ENCODE peak calls at places on chromosomes 11 and 22, in seven cellular contexts. Y is CD4-positive, alpha-beta T cell; N is body of pancreas; O is cardiac fibroblast; D is endothelial cell; E is lower leg skin; T is coronary artery. V is an unnamed sample.
A peak's percentile ranks its signal among the peaks of the same experiment; 100 is the strongest.

GRCh38 chr22:50523458-50523805 is 2.0 kb downstream of the SCO2 start:
- DNase-seq in Y (no peak), N (no peak), O (no peak), D (no peak), E (no peak), T (no peak), V (no peak)

GRCh38 chr11:47425611-47426010 is 628 bp downstream of the PSMC3 start:
- DNase-seq in Y (no peak), N (no peak), O (no peak), D (no peak), E (no peak), T (no peak), V (no peak)

GRCh38 chr11:134599180-134599810 is 187.3 kb upstream of the B3GAT1 start:
- DNase-seq in Y (no peak), N (no peak), O (no peak), D (no peak), E (no peak), T (peak; percentile 11), V (no peak)

GRCh38 chr22:20227363-20227762 is 40.8 kb downstream of the RTN4R start:
- DNase-seq in Y (no peak), N (peak; percentile 84), O (no peak), D (no peak), E (no peak), T (no peak), V (no peak)

GRCh38 chr22:20959578-20960461 is 7.2 kb upstream of the AIFM3 start:
- DNase-seq in Y (no peak), N (no peak), O (no peak), D (no peak), E (no peak), T (no peak), V (no peak)

GRCh38 chr11:58813693-58814092 is 30.8 kb downstream of the GLYATL2 start:
- DNase-seq in Y (no peak), N (no peak), O (no peak), D (no peak), E (no peak), T (no peak), V (no peak)

GRCh38 chr11:8252946-8253345 is 10.7 kb downstream of the LMO1 start:
- DNase-seq in Y (no peak), N (no peak), O (no peak), D (no peak), E (no peak), T (no peak), V (no peak)

GRCh38 chr22:29626497-29627195 is 23.2 kb downstream of the NF2 start:
- DNase-seq in Y (no peak), N (no peak), O (peak; percentile 81), D (no peak), E (no peak), T (no peak), V (no peak)

GRCh38 chr11:45665206-45665932 is at the start of gene CHST1:
- DNase-seq in Y (no peak), N (peak; percentile 73), O (peak; percentile 65), D (peak; percentile 44), E (no peak), T (no peak), V (peak; percentile 70)

GRCh38 chr11:67373916-67374570 is 645 bp upstream of the CLCF1 start:
- DNase-seq in Y (no peak), N (peak; percentile 87), O (peak; percentile 97), D (peak; percentile 85), E (peak; percentile 77), T (peak; percentile 94), V (peak; percentile 53)

GRCh38 chr11:437228-437870 is 4.5 kb downstream of the ANO9 start:
- DNase-seq in Y (no peak), N (no peak), O (no peak), D (no peak), E (no peak), T (no peak), V (no peak)

GRCh38 chr11:111913031-111913861 is 712 bp downstream of the HSPB2 start:
- DNase-seq in Y (no peak), N (no peak), O (peak; percentile 38), D (no peak), E (no peak), T (peak; percentile 82), V (no peak)

GRCh38 chr11:76148941-76149613 is 57.2 kb downstream of the WNT11 start:
- DNase-seq in Y (no peak), N (no peak), O (no peak), D (no peak), E (no peak), T (no peak), V (no peak)

GRCh38 chr11:120350637-120351036 is 14.4 kb downstream of the ARHGEF12 start:
- DNase-seq in Y (no peak), N (no peak), O (no peak), D (no peak), E (no peak), T (no peak), V (no peak)

GRCh38 chr22:49497266-49497665 is 330.4 kb downstream of the BRD1 start:
- DNase-seq in Y (no peak), N (no peak), O (no peak), D (no peak), E (no peak), T (no peak), V (no peak)

GRCh38 chr11:119130662-119131061 is 9.3 kb downstream of the HINFP start:
- DNase-seq in Y (no peak), N (no peak), O (peak; percentile 69), D (no peak), E (no peak), T (no peak), V (no peak)

GRCh38 chr11:133681901-133682300 is 149.6 kb upstream of the OPCML start:
- DNase-seq in Y (no peak), N (no peak), O (no peak), D (peak; percentile 8), E (no peak), T (no peak), V (no peak)

GRCh38 chr11:42727879-42728278 is 583.9 kb upstream of the API5 start:
- DNase-seq in Y (no peak), N (no peak), O (no peak), D (no peak), E (no peak), T (no peak), V (no peak)

GRCh38 chr11:14357843-14358728 is 897 bp downstream of the RRAS2 start:
- DNase-seq in Y (no peak), N (peak; percentile 70), O (peak; percentile 71), D (peak; percentile 74), E (no peak), T (peak; percentile 79), V (peak; percentile 43)

GRCh38 chr11:122748968-122749687 is 89.2 kb upstream of the CRTAM start:
- DNase-seq in Y (peak; percentile 12), N (peak; percentile 13), O (peak; percentile 87), D (no peak), E (peak; percentile 54), T (no peak), V (no peak)

GRCh38 chr22:40499187-40499753 is 128.9 kb downstream of the SGSM3 start:
- DNase-seq in Y (no peak), N (peak; percentile 30), O (peak; percentile 96), D (no peak), E (no peak), T (no peak), V (no peak)

GRCh38 chr22:37199839-37200161 is 11.8 kb upstream of the C1QTNF6 start:
- DNase-seq in Y (no peak), N (peak; percentile 49), O (no peak), D (no peak), E (no peak), T (no peak), V (no peak)
- TF ChIP-seq CTCF in Y (no peak), N (no peak), O (no peak), D (peak; percentile 33), E (no peak), T (no peak), V (peak; percentile 16)

GRCh38 chr11:43988040-43988793 is 45.8 kb downstream of the C11orf96 start:
- DNase-seq in Y (no peak), N (no peak), O (peak; percentile 45), D (no peak), E (no peak), T (peak; percentile 56), V (no peak)
- TF ChIP-seq CTCF in Y (no peak), N (no peak), O (peak; percentile 56), D (no peak), E (no peak), T (no peak), V (peak; percentile 41)

GRCh38 chr22:31495343-31495742 is 993 bp upstream of the SFI1 start:
- DNase-seq in Y (no peak), N (no peak), O (no peak), D (no peak), E (no peak), T (no peak), V (no peak)

GRCh38 chr22:31496735-31497146 is 405 bp downstream of the SFI1 start:
- DNase-seq in Y (peak; percentile 41), N (no peak), O (no peak), D (peak; percentile 14), E (no peak), T (peak; percentile 74), V (no peak)

GRCh38 chr22:31492151-31492550 is 2.5 kb upstream of the EIF4ENIF1 start:
- DNase-seq in Y (no peak), N (no peak), O (no peak), D (no peak), E (no peak), T (no peak), V (no peak)

GRCh38 chr22:31497148-31497938 is 1.0 kb downstream of the SFI1 start:
- DNase-seq in Y (peak; percentile 41), N (no peak), O (no peak), D (no peak), E (no peak), T (no peak), V (no peak)

DNA sequence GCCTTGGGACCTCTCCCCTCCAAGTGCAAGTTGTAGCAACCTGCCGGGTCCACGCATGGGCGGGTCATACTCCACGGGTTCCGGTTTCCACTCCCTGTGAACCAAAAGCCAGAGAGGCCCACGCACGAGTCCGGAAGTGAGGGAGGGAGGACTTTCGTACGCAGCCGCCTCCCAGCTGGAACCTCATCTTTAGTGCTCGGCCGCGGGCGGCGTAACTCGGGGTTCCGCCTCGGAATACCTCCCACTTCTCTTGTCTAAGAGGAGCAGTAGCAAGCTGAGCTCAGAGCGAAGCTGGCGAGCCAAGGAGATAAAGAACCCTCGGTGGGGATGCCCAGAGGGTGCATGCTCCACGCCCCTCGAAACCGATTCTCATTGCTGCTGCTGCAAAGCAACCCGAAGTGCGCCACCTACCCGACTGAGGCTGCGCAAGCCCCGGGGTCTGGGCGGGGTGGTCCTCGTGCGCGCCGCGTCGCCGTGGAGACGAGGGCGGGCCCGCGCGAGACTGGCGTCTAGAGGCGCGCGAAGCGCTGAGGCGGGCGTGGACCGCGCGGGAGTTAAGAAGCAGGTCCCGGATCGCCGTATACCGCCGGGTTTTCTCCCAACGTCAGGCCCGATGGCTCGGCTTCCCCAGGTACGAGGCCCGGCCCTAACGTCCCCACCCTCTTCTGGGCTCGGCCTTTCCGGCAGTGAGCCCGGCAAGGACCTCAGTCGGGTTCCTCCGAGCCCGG is at the start of gene SFI1:
- DNase-seq in Y (peak; percentile 94), N (peak; percentile 91), O (peak; percentile 92), D (peak; percentile 89), E (peak; percentile 88), T (peak; percentile 92), V (peak; percentile 93)
- TF ChIP-seq CTCF in Y (peak; percentile 37), N (peak; percentile 30), O (peak; percentile 37), D (no peak), E (no peak), T (no peak), V (peak; percentile 45)

DNA sequence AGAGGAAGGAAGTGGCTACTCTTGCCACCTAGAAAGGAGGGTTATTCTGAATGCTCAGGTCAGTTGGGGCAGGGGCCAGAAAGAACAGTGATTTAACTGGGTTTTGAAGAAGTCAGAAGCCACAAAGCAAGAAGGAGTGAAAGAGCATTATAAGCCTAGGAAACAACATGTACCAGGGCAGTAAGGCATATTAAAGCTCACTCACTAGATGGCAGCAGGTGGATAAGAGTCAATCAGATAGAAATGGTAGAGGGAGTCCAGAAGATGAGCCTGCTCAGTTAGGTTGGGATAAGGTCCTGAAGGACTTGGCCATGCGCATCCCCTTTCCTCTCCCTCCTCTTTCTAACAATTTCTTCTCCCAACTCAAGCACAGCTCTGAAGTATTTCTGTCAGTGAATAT is 22.0 kb upstream of the PATE1 start:
- DNase-seq in Y (no peak), N (no peak), O (peak; percentile 57), D (no peak), E (no peak), T (no peak), V (no peak)
- TF ChIP-seq CTCF in Y (no peak), N (no peak), O (peak; percentile 26), D (no peak), E (no peak), T (no peak), V (no peak)

V was measured in left ventricle myocardium inferior.